ENCODE peak calls at places on chromosomes 11 and 22, in nine cellular contexts. One of them, this sample, is unnamed.

GRCh38 chr11:94968334-94968958 is 4.9 kb downstream of the CWC15 start:
- DNase-seq in DND-41: no peak
- DNase-seq in GM20000: no peak
- DNase-seq in lower lobe of right lung: no peak
- DNase-seq in lower leg skin: no peak
- DNase-seq in fibroblast of mammary gland: peak; percentile 75
- DNase-seq in choroid plexus epithelial cell: peak; percentile 82
- DNase-seq in activated CD8-positive, alpha-beta T cell treated with anti-CD3 and anti-CD28 coated beads for 36 hours: no peak
- DNase-seq in Calu3: no peak
- DNase-seq in this sample: no peak

GRCh38 chr22:48577014-48577690 is 1250.5 kb downstream of the BRD1 start:
- DNase-seq in DND-41: no peak
- DNase-seq in lower lobe of right lung: peak; percentile 37
- DNase-seq in activated CD8-positive, alpha-beta T cell treated with anti-CD3 and anti-CD28 coated beads for 36 hours: no peak
- DNase-seq in choroid plexus epithelial cell: no peak
- DNase-seq in fibroblast of mammary gland: no peak
- DNase-seq in Calu3: no peak
- DNase-seq in GM20000: no peak
- DNase-seq in lower leg skin: no peak
- DNase-seq in this sample: no peak

GRCh38 chr11:58618215-58618614 is 4.2 kb upstream of the CNTF start:
- DNase-seq in lower lobe of right lung: no peak
- DNase-seq in fibroblast of mammary gland: no peak
- DNase-seq in choroid plexus epithelial cell: peak; percentile 29
- DNase-seq in activated CD8-positive, alpha-beta T cell treated with anti-CD3 and anti-CD28 coated beads for 36 hours: peak; percentile 15
- DNase-seq in Calu3: no peak
- DNase-seq in GM20000: no peak
- DNase-seq in lower leg skin: no peak
- DNase-seq in DND-41: no peak
- DNase-seq in this sample: no peak

GRCh38 chr11:61581030-61581928 is at the start of gene SYT7:
- DNase-seq in Calu3: peak; percentile 98
- DNase-seq in choroid plexus epithelial cell: peak; percentile 98
- DNase-seq in lower lobe of right lung: peak; percentile 95
- DNase-seq in GM20000: peak; percentile 98
- DNase-seq in DND-41: peak; percentile 85
- DNase-seq in activated CD8-positive, alpha-beta T cell treated with anti-CD3 and anti-CD28 coated beads for 36 hours: peak; percentile 95
- DNase-seq in fibroblast of mammary gland: peak; percentile 96
- DNase-seq in lower leg skin: peak; percentile 92
- DNase-seq in this sample: peak; percentile 98

GRCh38 chr11:128632151-128632791 is 44.9 kb upstream of the ETS1 start:
- DNase-seq in activated CD8-positive, alpha-beta T cell treated with anti-CD3 and anti-CD28 coated beads for 36 hours: peak; percentile 70
- DNase-seq in DND-41: peak; percentile 63
- DNase-seq in lower leg skin: no peak
- DNase-seq in Calu3: peak; percentile 39
- DNase-seq in lower lobe of right lung: no peak
- DNase-seq in choroid plexus epithelial cell: peak; percentile 85
- DNase-seq in GM20000: peak; percentile 58
- DNase-seq in fibroblast of mammary gland: peak; percentile 68
- DNase-seq in this sample: no peak

GRCh38 chr11:1770528-1770927 is 6.8 kb upstream of the CTSD start:
- DNase-seq in lower leg skin: no peak
- DNase-seq in Calu3: no peak
- DNase-seq in choroid plexus epithelial cell: no peak
- DNase-seq in activated CD8-positive, alpha-beta T cell treated with anti-CD3 and anti-CD28 coated beads for 36 hours: peak; percentile 1
- DNase-seq in DND-41: no peak
- DNase-seq in fibroblast of mammary gland: no peak
- DNase-seq in GM20000: no peak
- DNase-seq in lower lobe of right lung: no peak
- DNase-seq in this sample: no peak

GRCh38 chr22:17922925-17923898 is 101.1 kb downstream of the MICAL3 start:
- DNase-seq in choroid plexus epithelial cell: peak; percentile 85
- DNase-seq in GM20000: no peak
- DNase-seq in Calu3: peak; percentile 16
- DNase-seq in DND-41: no peak
- DNase-seq in fibroblast of mammary gland: peak; percentile 88
- DNase-seq in lower leg skin: no peak
- DNase-seq in lower lobe of right lung: no peak
- DNase-seq in activated CD8-positive, alpha-beta T cell treated with anti-CD3 and anti-CD28 coated beads for 36 hours: no peak
- DNase-seq in this sample: no peak

GRCh38 chr22:29195118-29195963 is 10.4 kb upstream of the EMID1 start:
- DNase-seq in fibroblast of mammary gland: no peak
- DNase-seq in choroid plexus epithelial cell: no peak
- DNase-seq in GM20000: no peak
- DNase-seq in Calu3: no peak
- DNase-seq in lower leg skin: no peak
- DNase-seq in lower lobe of right lung: no peak
- DNase-seq in activated CD8-positive, alpha-beta T cell treated with anti-CD3 and anti-CD28 coated beads for 36 hours: no peak
- DNase-seq in DND-41: peak; percentile 28
- DNase-seq in this sample: peak; percentile 34

GRCh38 chr11:129652828-129653227 is 162.8 kb upstream of the TMEM45B start:
- DNase-seq in lower lobe of right lung: no peak
- DNase-seq in lower leg skin: no peak
- DNase-seq in DND-41: no peak
- DNase-seq in Calu3: no peak
- DNase-seq in activated CD8-positive, alpha-beta T cell treated with anti-CD3 and anti-CD28 coated beads for 36 hours: no peak
- DNase-seq in GM20000: no peak
- DNase-seq in fibroblast of mammary gland: peak; percentile 87
- DNase-seq in choroid plexus epithelial cell: peak; percentile 90
- DNase-seq in this sample: no peak

GRCh38 chr22:26417406-26417805 is 11.7 kb upstream of the ASPHD2 start:
- DNase-seq in lower leg skin: no peak
- DNase-seq in activated CD8-positive, alpha-beta T cell treated with anti-CD3 and anti-CD28 coated beads for 36 hours: no peak
- DNase-seq in choroid plexus epithelial cell: no peak
- DNase-seq in GM20000: no peak
- DNase-seq in Calu3: no peak
- DNase-seq in fibroblast of mammary gland: no peak
- DNase-seq in lower lobe of right lung: no peak
- DNase-seq in DND-41: no peak
- DNase-seq in this sample: no peak

GRCh38 chr22:29715240-29715639 is 4.6 kb upstream of the CABP7 start:
- DNase-seq in activated CD8-positive, alpha-beta T cell treated with anti-CD3 and anti-CD28 coated beads for 36 hours: no peak
- DNase-seq in lower lobe of right lung: no peak
- DNase-seq in GM20000: no peak
- DNase-seq in Calu3: no peak
- DNase-seq in fibroblast of mammary gland: no peak
- DNase-seq in DND-41: no peak
- DNase-seq in choroid plexus epithelial cell: no peak
- DNase-seq in lower leg skin: no peak
- DNase-seq in this sample: no peak

GRCh38 chr11:65780770-65781151 is at the start of gene AP5B1:
- DNase-seq in GM20000: peak; percentile 97
- DNase-seq in DND-41: peak; percentile 70
- DNase-seq in Calu3: peak; percentile 83
- DNase-seq in choroid plexus epithelial cell: peak; percentile 38
- DNase-seq in fibroblast of mammary gland: peak; percentile 24
- DNase-seq in lower leg skin: no peak
- DNase-seq in activated CD8-positive, alpha-beta T cell treated with anti-CD3 and anti-CD28 coated beads for 36 hours: peak; percentile 77
- DNase-seq in lower lobe of right lung: peak; percentile 79
- DNase-seq in this sample: peak; percentile 48

GRCh38 chr11:76232026-76232665 is 25.8 kb upstream of the WNT11 start:
- DNase-seq in fibroblast of mammary gland: no peak
- DNase-seq in Calu3: no peak
- DNase-seq in GM20000: peak; percentile 75
- DNase-seq in choroid plexus epithelial cell: peak; percentile 45
- DNase-seq in lower lobe of right lung: no peak
- DNase-seq in DND-41: peak; percentile 78
- DNase-seq in activated CD8-positive, alpha-beta T cell treated with anti-CD3 and anti-CD28 coated beads for 36 hours: peak; percentile 76
- DNase-seq in lower leg skin: no peak
- DNase-seq in this sample: no peak

GRCh38 chr11:107017433-107018227 is 646 bp downstream of the GUCY1A2 start:
- DNase-seq in activated CD8-positive, alpha-beta T cell treated with anti-CD3 and anti-CD28 coated beads for 36 hours: peak; percentile 22
- DNase-seq in fibroblast of mammary gland: peak; percentile 27
- DNase-seq in lower lobe of right lung: peak; percentile 45
- DNase-seq in DND-41: no peak
- DNase-seq in Calu3: peak; percentile 40
- DNase-seq in GM20000: peak; percentile 73
- DNase-seq in choroid plexus epithelial cell: peak; percentile 51
- DNase-seq in lower leg skin: no peak
- DNase-seq in this sample: peak; percentile 73

GRCh38 chr11:12683857-12684256 is 9.6 kb downstream of the TEAD1 start:
- DNase-seq in lower lobe of right lung: no peak
- DNase-seq in DND-41: no peak
- DNase-seq in activated CD8-positive, alpha-beta T cell treated with anti-CD3 and anti-CD28 coated beads for 36 hours: no peak
- DNase-seq in choroid plexus epithelial cell: no peak
- DNase-seq in fibroblast of mammary gland: peak; percentile 55
- DNase-seq in GM20000: no peak
- DNase-seq in Calu3: no peak
- DNase-seq in lower leg skin: no peak
- DNase-seq in this sample: no peak

DNA sequence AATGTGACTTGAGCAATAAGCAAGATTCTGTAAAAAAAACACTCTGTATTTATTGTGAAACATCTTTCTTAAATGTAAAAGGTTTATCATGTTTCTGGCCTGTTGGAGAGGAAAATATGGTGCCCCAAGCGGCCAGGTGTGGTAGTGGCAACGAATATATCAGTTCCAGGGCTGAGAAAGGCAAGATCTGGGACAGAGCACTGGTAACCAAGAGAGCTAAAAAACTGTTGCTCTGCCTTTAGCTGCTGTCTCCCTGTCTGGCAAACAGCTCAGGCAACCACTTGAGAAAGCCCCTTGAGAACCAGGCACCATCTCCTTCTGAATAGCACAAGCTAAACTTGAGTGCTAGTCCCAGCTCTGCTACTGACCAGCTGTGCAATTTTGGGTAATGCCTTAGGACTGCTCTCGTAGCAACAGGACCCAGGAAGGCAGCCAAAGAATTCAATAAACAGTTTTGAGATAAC is 129.9 kb downstream of the KCNC1 start:
- DNase-seq in choroid plexus epithelial cell: peak; percentile 11
- DNase-seq in Calu3: peak; percentile 51
- DNase-seq in lower leg skin: no peak
- DNase-seq in lower lobe of right lung: no peak
- DNase-seq in activated CD8-positive, alpha-beta T cell treated with anti-CD3 and anti-CD28 coated beads for 36 hours: peak; percentile 16
- DNase-seq in DND-41: no peak
- DNase-seq in fibroblast of mammary gland: no peak
- DNase-seq in GM20000: no peak
- DNase-seq in this sample: no peak
- TF ChIP-seq CTCF in choroid plexus epithelial cell: peak; percentile 71
- TF ChIP-seq CTCF in Calu3: peak; percentile 36
- TF ChIP-seq CTCF in lower leg skin: no peak
- TF ChIP-seq CTCF in lower lobe of right lung: peak; percentile 41
- TF ChIP-seq CTCF in activated CD8-positive, alpha-beta T cell treated with anti-CD3 and anti-CD28 coated beads for 36 hours: peak; percentile 33
- TF ChIP-seq CTCF in DND-41: no peak
- TF ChIP-seq CTCF in fibroblast of mammary gland: peak; percentile 30
- TF ChIP-seq CTCF in GM20000: peak; percentile 66
- TF ChIP-seq CTCF in this sample: peak; percentile 69

GRCh38 chr11:7536102-7536501 is 22.3 kb downstream of the PPFIBP2 start:
- DNase-seq in lower leg skin: no peak
- DNase-seq in choroid plexus epithelial cell: no peak
- DNase-seq in lower lobe of right lung: no peak
- DNase-seq in GM20000: no peak
- DNase-seq in Calu3: peak; percentile 60
- DNase-seq in DND-41: no peak
- DNase-seq in activated CD8-positive, alpha-beta T cell treated with anti-CD3 and anti-CD28 coated beads for 36 hours: peak; percentile 9
- DNase-seq in fibroblast of mammary gland: no peak
- DNase-seq in this sample: no peak
- TF ChIP-seq CTCF in lower leg skin: no peak
- TF ChIP-seq CTCF in choroid plexus epithelial cell: peak; percentile 18
- TF ChIP-seq CTCF in lower lobe of right lung: no peak
- TF ChIP-seq CTCF in GM20000: no peak
- TF ChIP-seq CTCF in Calu3: no peak
- TF ChIP-seq CTCF in DND-41: peak; percentile 51
- TF ChIP-seq CTCF in activated CD8-positive, alpha-beta T cell treated with anti-CD3 and anti-CD28 coated beads for 36 hours: no peak
- TF ChIP-seq CTCF in fibroblast of mammary gland: no peak
- TF ChIP-seq CTCF in this sample: peak; percentile 29

GRCh38 chr11:122756417-122756816 is 81.9 kb upstream of the CRTAM start:
- DNase-seq in DND-41: peak; percentile 79
- DNase-seq in choroid plexus epithelial cell: no peak
- DNase-seq in lower leg skin: peak; percentile 37
- DNase-seq in activated CD8-positive, alpha-beta T cell treated with anti-CD3 and anti-CD28 coated beads for 36 hours: peak; percentile 79
- DNase-seq in GM20000: peak; percentile 52
- DNase-seq in lower lobe of right lung: peak; percentile 78
- DNase-seq in Calu3: no peak
- DNase-seq in fibroblast of mammary gland: no peak
- DNase-seq in this sample: no peak
- TF ChIP-seq CTCF in DND-41: peak; percentile 85
- TF ChIP-seq CTCF in choroid plexus epithelial cell: peak; percentile 42
- TF ChIP-seq CTCF in lower leg skin: no peak
- TF ChIP-seq CTCF in activated CD8-positive, alpha-beta T cell treated with anti-CD3 and anti-CD28 coated beads for 36 hours: peak; percentile 47
- TF ChIP-seq CTCF in GM20000: peak; percentile 27
- TF ChIP-seq CTCF in lower lobe of right lung: peak; percentile 43
- TF ChIP-seq CTCF in Calu3: no peak
- TF ChIP-seq CTCF in fibroblast of mammary gland: no peak
- TF ChIP-seq CTCF in this sample: peak; percentile 31

GRCh38 chr11:122205036-122205435 is 89.0 kb upstream of the BLID start:
- DNase-seq in fibroblast of mammary gland: no peak
- DNase-seq in lower lobe of right lung: no peak
- DNase-seq in GM20000: no peak
- DNase-seq in DND-41: no peak
- DNase-seq in Calu3: no peak
- DNase-seq in choroid plexus epithelial cell: peak; percentile 52
- DNase-seq in activated CD8-positive, alpha-beta T cell treated with anti-CD3 and anti-CD28 coated beads for 36 hours: no peak
- DNase-seq in lower leg skin: peak; percentile 26
- DNase-seq in this sample: no peak

GRCh38 chr11:122204206-122204605 is 88.2 kb upstream of the BLID start:
- DNase-seq in GM20000: no peak
- DNase-seq in lower lobe of right lung: no peak
- DNase-seq in choroid plexus epithelial cell: peak; percentile 65
- DNase-seq in activated CD8-positive, alpha-beta T cell treated with anti-CD3 and anti-CD28 coated beads for 36 hours: no peak
- DNase-seq in Calu3: no peak
- DNase-seq in lower leg skin: no peak
- DNase-seq in DND-41: no peak
- DNase-seq in fibroblast of mammary gland: no peak
- DNase-seq in this sample: no peak

GRCh38 chr11:122201126-122201525 is 85.1 kb upstream of the BLID start:
- DNase-seq in lower leg skin: no peak
- DNase-seq in GM20000: no peak
- DNase-seq in fibroblast of mammary gland: no peak
- DNase-seq in choroid plexus epithelial cell: no peak
- DNase-seq in activated CD8-positive, alpha-beta T cell treated with anti-CD3 and anti-CD28 coated beads for 36 hours: no peak
- DNase-seq in lower lobe of right lung: no peak
- DNase-seq in Calu3: no peak
- DNase-seq in DND-41: no peak
- DNase-seq in this sample: no peak

GRCh38 chr11:122202161-122202950 is 86.3 kb upstream of the BLID start:
- DNase-seq in Calu3: no peak
- DNase-seq in fibroblast of mammary gland: peak; percentile 93
- DNase-seq in lower leg skin: no peak
- DNase-seq in activated CD8-positive, alpha-beta T cell treated with anti-CD3 and anti-CD28 coated beads for 36 hours: no peak
- DNase-seq in DND-41: no peak
- DNase-seq in lower lobe of right lung: no peak
- DNase-seq in GM20000: no peak
- DNase-seq in choroid plexus epithelial cell: peak; percentile 86
- DNase-seq in this sample: no peak

DNA sequence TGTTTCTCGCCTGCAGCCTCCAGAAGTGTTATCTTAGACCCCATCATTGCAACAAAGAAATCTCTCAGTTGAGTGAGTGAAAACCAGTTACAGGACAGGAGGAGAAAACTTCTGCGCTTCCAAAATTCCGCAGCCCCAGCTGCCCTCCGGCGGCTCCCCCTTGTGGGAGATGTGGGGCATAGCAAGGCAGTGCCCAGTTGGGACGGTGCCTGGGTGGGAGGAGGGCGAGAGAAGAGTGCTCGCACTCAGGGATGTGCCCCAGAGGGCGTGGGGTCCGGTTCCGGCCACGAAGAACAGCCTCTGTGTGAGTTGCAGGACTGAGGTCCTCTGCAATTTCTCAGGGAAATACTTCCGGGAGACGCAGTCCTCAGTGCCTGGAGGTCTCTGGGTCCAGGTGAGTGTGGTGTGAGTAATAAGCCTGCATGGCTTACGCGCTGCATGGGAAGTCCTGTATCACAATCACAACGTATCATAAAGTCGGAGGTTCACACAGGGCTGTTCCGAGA is 87.0 kb upstream of the BLID start:
- DNase-seq in choroid plexus epithelial cell: peak; percentile 86
- DNase-seq in fibroblast of mammary gland: peak; percentile 76
- DNase-seq in lower lobe of right lung: peak; percentile 65
- DNase-seq in DND-41: peak; percentile 30
- DNase-seq in lower leg skin: peak; percentile 56
- DNase-seq in GM20000: peak; percentile 65
- DNase-seq in Calu3: peak; percentile 65
- DNase-seq in activated CD8-positive, alpha-beta T cell treated with anti-CD3 and anti-CD28 coated beads for 36 hours: peak; percentile 48
- DNase-seq in this sample: no peak
- TF ChIP-seq CTCF in choroid plexus epithelial cell: peak; percentile 99
- TF ChIP-seq CTCF in fibroblast of mammary gland: peak; percentile 99
- TF ChIP-seq CTCF in lower lobe of right lung: peak; percentile 96
- TF ChIP-seq CTCF in DND-41: peak; percentile 84
- TF ChIP-seq CTCF in lower leg skin: no peak
- TF ChIP-seq CTCF in GM20000: peak; percentile 92
- TF ChIP-seq CTCF in Calu3: peak; percentile 86
- TF ChIP-seq CTCF in activated CD8-positive, alpha-beta T cell treated with anti-CD3 and anti-CD28 coated beads for 36 hours: peak; percentile 92
- TF ChIP-seq CTCF in this sample: peak; percentile 98

This sample was measured in chondrocyte.